ENCODE peak calls at places on chromosomes 11 and 22, in five cellular contexts. T, R, Q, F and V are unnamed samples.

GRCh38 chr22:25403284-25403606 is 161.2 kb upstream of the GRK3 start:
- DNase-seq in T (no peak), R (no peak), Q (no peak), F (no peak), V (no peak)

GRCh38 chr11:12074529-12075195 is 35.7 kb upstream of the MICAL2 start:
- DNase-seq in T (no peak), R (no peak), Q (no peak), F (no peak), V (no peak)

GRCh38 chr11:2213890-2214526 is 42.4 kb upstream of the TH start:
- DNase-seq in T (no peak), R (no peak), Q (no peak), F (no peak), V (no peak)

GRCh38 chr11:85627332-85627997 is at the start of gene DLG2:
- DNase-seq in T (no peak), R (no peak), Q (no peak), F (no peak), V (no peak)

GRCh38 chr11:62600367-62601113 is 1.1 kb downstream of the MTA2 start:
- DNase-seq in T (no peak), R (no peak), Q (no peak), F (no peak), V (no peak)

GRCh38 chr11:74377689-74378088 is 20.5 kb downstream of the PGM2L1 start:
- DNase-seq in T (no peak), R (no peak), Q (no peak), F (no peak), V (no peak)

GRCh38 chr11:35337136-35337918 is 82.0 kb downstream of the SLC1A2 start:
- DNase-seq in T (no peak), R (peak; percentile 29), Q (peak; percentile 85), F (no peak), V (no peak)

GRCh38 chr11:21625982-21626381 is 566.9 kb upstream of the ANO5 start:
- DNase-seq in T (no peak), R (no peak), Q (no peak), F (no peak), V (no peak)

GRCh38 chr11:63132985-63133775 is 10.8 kb downstream of the SLC22A24 start:
- DNase-seq in T (no peak), R (no peak), Q (no peak), F (no peak), V (no peak)

GRCh38 chr11:111571829-111572501 is 30.3 kb upstream of the SIK2 start:
- DNase-seq in T (no peak), R (no peak), Q (peak; percentile 56), F (no peak), V (no peak)

GRCh38 chr22:20561882-20562281 is 54.5 kb downstream of the MED15 start:
- DNase-seq in T (no peak), R (no peak), Q (no peak), F (no peak), V (no peak)

GRCh38 chr11:64058494-64058893 is 22.8 kb downstream of the FLRT1 start:
- DNase-seq in T (no peak), R (no peak), Q (no peak), F (no peak), V (no peak)

GRCh38 chr22:19671316-19671715 is 43.0 kb upstream of the SEPTIN5 start:
- DNase-seq in T (no peak), R (no peak), Q (no peak), F (no peak), V (no peak)

GRCh38 chr11:2146051-2146450 is 6.9 kb upstream of the IGF2 start:
- DNase-seq in T (no peak), R (no peak), Q (no peak), F (no peak), V (no peak)

GRCh38 chr11:95835768-95836488 is 45.6 kb downstream of the CEP57 start:
- DNase-seq in T (peak; percentile 13), R (peak; percentile 49), Q (peak; percentile 84), F (no peak), V (no peak)

GRCh38 chr22:43860831-43861230 is 1.5 kb downstream of the SULT4A1 start:
- DNase-seq in T (no peak), R (no peak), Q (no peak), F (no peak), V (no peak)

GRCh38 chr11:112525844-112526590 is 265.4 kb upstream of the PLET1 start:
- DNase-seq in T (no peak), R (no peak), Q (no peak), F (no peak), V (no peak)

GRCh38 chr11:100791873-100792272 is 104.8 kb downstream of the ARHGAP42 start:
- DNase-seq in T (no peak), R (no peak), Q (no peak), F (no peak), V (no peak)

GRCh38 chr22:19730141-19730661 is 6.9 kb downstream of the GP1BB start:
- DNase-seq in T (no peak), R (no peak), Q (no peak), F (no peak), V (no peak)

GRCh38 chr22:31337178-31337577 is 9.0 kb downstream of the PATZ1 start:
- DNase-seq in T (no peak), R (no peak), Q (no peak), F (no peak), V (no peak)

GRCh38 chr22:23065495-23066122 is 4.7 kb upstream of the GNAZ start:
- DNase-seq in T (no peak), R (peak; percentile 59), Q (no peak), F (no peak), V (no peak)

GRCh38 chr11:78654071-78654470 is 79.4 kb upstream of the NARS2 start:
- DNase-seq in T (no peak), R (no peak), Q (no peak), F (no peak), V (no peak)

GRCh38 chr11:79482800-79483199 is 42.0 kb upstream of the TENM4 start:
- DNase-seq in T (peak; percentile 72), R (no peak), Q (no peak), F (peak; percentile 26), V (peak; percentile 48)

DNA sequence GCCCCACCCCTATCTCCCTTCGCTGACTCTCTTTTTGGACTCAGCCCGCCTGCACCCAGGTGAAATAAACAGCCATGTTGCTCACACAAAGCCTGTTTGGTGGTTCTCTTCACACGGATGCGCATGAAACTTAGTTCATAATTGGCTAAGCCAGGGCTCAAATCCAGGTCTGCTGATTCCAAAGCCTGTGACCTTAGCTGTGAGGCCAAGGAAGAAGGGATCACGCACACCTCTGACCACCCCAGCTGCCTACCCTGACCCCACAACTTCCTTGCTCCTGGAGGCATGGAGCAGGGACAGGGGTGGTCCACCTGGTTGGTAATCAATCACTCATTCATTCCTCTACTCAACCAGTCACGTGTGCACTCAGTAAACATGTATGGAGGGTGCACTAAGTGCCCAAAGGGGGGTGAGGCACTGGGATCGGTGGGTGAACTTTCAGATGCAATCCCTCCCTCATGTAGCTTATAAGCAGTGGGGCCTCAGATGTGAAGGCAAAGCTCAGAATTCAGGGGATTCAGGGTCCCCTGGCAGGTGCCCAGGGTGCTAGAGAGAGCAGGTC is 10.3 kb downstream of the FXYD2 start:
- DNase-seq in T (no peak), R (no peak), Q (no peak), F (no peak), V (no peak)
- TF ChIP-seq POLR2A in T (no peak), R (no peak), Q (no peak), F (no peak), V (no peak)

GRCh38 chr11:29321293-29322132 is 695.3 kb downstream of the KCNA4 start:
- DNase-seq in T (no peak), R (no peak), Q (peak; percentile 75), F (no peak), V (no peak)
- TF ChIP-seq TAF1 in T (no peak), R (no peak), Q (no peak), F (no peak), V (no peak)

GRCh38 chr11:104073950-104074349 is 37.5 kb downstream of the DDI1 start:
- DNase-seq in T (peak; percentile 19), R (no peak), Q (no peak), F (no peak), V (no peak)

GRCh38 chr11:104078250-104078649 is 41.8 kb downstream of the DDI1 start:
- DNase-seq in T (no peak), R (no peak), Q (no peak), F (no peak), V (no peak)

GRCh38 chr11:104076455-104076854 is 40.0 kb downstream of the DDI1 start:
- DNase-seq in T (no peak), R (no peak), Q (no peak), F (no peak), V (no peak)

GRCh38 chr11:104075716-104076115 is 39.3 kb downstream of the DDI1 start:
- DNase-seq in T (no peak), R (no peak), Q (no peak), F (no peak), V (no peak)

DNA sequence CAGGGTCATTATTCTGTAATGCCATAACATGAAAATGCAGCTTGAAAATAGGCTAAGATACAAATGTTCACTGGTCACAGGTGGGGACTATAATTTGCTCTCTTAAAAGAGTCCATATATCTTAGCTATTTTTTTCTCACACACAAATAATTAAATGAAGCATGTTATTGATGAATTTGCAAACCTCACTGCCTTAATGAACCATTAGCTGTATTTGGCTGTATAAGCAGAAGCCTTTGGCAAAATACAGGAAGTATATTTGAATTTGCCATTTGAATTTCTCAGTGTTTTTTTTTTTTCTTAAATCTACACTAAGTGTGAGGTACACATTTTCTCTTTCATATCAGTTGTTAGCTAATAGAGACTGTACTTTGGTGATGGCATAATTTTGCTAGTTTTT is 38.7 kb downstream of the DDI1 start:
- DNase-seq in T (no peak), R (no peak), Q (no peak), F (no peak), V (no peak)
- TF ChIP-seq POLR2A in T (no peak), R (no peak), Q (no peak), F (no peak), V (no peak)

GRCh38 chr11:75425422-75425821 is 7.6 kb downstream of the KLHL35 start:
- DNase-seq in T (no peak), R (peak; percentile 57), Q (no peak), F (peak; percentile 13), V (no peak)
- TF ChIP-seq TAF1 in T (no peak), R (no peak), Q (no peak), F (no peak), V (no peak)

DNA sequence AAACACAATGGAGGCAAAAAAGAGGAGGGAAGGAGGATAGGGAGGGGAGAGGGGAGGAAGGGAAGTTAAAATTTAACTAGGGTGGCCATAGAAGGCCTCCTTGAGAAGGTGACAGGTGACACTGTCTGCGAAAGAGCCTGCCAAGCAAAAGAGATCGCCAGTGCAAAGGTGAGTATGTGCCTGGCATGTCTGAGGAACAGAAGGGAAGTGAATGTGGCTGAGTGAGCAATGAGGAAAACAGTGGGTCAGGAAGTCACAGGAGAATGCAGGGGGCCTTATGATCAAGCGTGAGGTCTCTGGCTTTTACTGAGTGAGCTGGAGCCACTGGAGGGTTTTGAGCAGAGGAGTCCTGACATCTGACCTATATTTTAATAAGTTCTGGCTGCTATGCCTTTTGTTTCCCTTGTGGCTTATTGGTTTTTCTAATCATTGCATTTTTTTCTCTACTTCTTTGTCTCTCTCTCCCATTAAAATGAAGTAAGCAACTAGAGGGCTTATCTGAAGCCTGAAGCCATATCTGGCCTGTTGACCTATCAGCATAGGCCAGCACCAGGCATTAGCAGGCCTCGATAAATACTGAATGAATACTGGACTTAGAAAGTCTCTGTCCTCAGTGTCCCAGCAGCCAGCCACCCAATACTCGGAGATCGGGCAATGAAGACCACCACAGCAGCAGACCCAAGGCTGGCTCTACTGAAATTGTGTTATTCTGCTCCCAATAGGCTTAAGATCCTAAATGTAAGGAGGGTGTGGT is 5.6 kb downstream of the AP1B1 start:
- DNase-seq in T (no peak), R (no peak), Q (no peak), F (no peak), V (no peak)
- TF ChIP-seq POLR2A in T (no peak), R (no peak), Q (no peak), F (no peak), V (no peak)